ENCODE peak calls at places on chromosome 2, in four cellular contexts. X is aorta, G is psoas muscle, T is left ventricle myocardium inferior. K is an unnamed sample.

GRCh38 chr2:219523031-219523671 is 8.9 kb downstream of the ASIC4 start:
- DNase-seq in X (no peak), G (no peak), T (no peak), K (no peak)

GRCh38 chr2:235595420-235596010 is 101.7 kb downstream of the AGAP1 start:
- DNase-seq in X (peak; percentile 86), G (peak; percentile 68), T (peak; percentile 73), K (peak; percentile 89)

GRCh38 chr2:46101557-46102220 is 195.5 kb upstream of the EPAS1 start:
- DNase-seq in X (no peak), G (no peak), T (no peak), K (no peak)

GRCh38 chr2:112843836-112844235 is 7.3 kb upstream of the IL1B start:
- DNase-seq in X (no peak), G (no peak), T (no peak), K (no peak)

GRCh38 chr2:65085148-65085547 is 28.9 kb downstream of the CEP68 start:
- DNase-seq in X (no peak), G (no peak), T (no peak), K (no peak)

GRCh38 chr2:134375935-134376334 is 122.1 kb downstream of the MGAT5 start:
- DNase-seq in X (no peak), G (no peak), T (no peak), K (no peak)

GRCh38 chr2:230797515-230798495 is 66.9 kb upstream of the ITM2C start:
- DNase-seq in X (no peak), G (no peak), T (no peak), K (no peak)

GRCh38 chr2:67260348-67261277 is 136.5 kb upstream of the ETAA1 start:
- DNase-seq in X (peak; percentile 91), G (peak; percentile 52), T (peak; percentile 65), K (peak; percentile 88)

GRCh38 chr2:25851740-25852503 is 26.4 kb downstream of the ASXL2 start:
- DNase-seq in X (no peak), G (no peak), T (no peak), K (no peak)

GRCh38 chr2:48315847-48316194 is 214.1 kb upstream of the STON1 start:
- DNase-seq in X (no peak), G (no peak), T (no peak), K (no peak)

GRCh38 chr2:33342171-33342570 is 134.3 kb upstream of the RASGRP3 start:
- DNase-seq in X (no peak), G (no peak), T (no peak), K (no peak)

GRCh38 chr2:71950256-71951066 is 197.2 kb downstream of the CYP26B1 start:
- DNase-seq in X (peak; percentile 84), G (peak; percentile 85), T (peak; percentile 80), K (peak; percentile 86)

GRCh38 chr2:151153601-151154000 is 108.1 kb downstream of the RBM43 start:
- DNase-seq in X (no peak), G (no peak), T (no peak), K (no peak)

GRCh38 chr2:182522930-182523541 is 96.2 kb upstream of the PDE1A start:
- DNase-seq in X (no peak), G (no peak), T (no peak), K (no peak)

GRCh38 chr2:12036640-12036983 is 290.2 kb downstream of the LPIN1 start:
- DNase-seq in X (no peak), G (no peak), T (no peak), K (no peak)

GRCh38 chr2:27298391-27299080 is 9.7 kb downstream of the UCN start:
- DNase-seq in X (no peak), G (no peak), T (no peak), K (no peak)

GRCh38 chr2:21220930-21221329 is 97.2 kb downstream of the TDRD15 start:
- DNase-seq in X (peak; percentile 51), G (no peak), T (no peak), K (no peak)

GRCh38 chr2:176115883-176116813 is at the start of gene HOXD10:
- DNase-seq in X (peak; percentile 89), G (no peak), T (no peak), K (no peak)

GRCh38 chr2:174066871-174067270 is 101.7 kb upstream of the SP3 start:
- DNase-seq in X (no peak), G (no peak), T (no peak), K (no peak)

GRCh38 chr2:235711527-235711926 is 217.7 kb downstream of the AGAP1 start:
- DNase-seq in X (no peak), G (no peak), T (no peak), K (no peak)

GRCh38 chr2:189109921-189110397 is 69.6 kb downstream of the COL5A2 start:
- DNase-seq in X (no peak), G (no peak), T (no peak), K (peak; percentile 18)
- H3K27ac ChIP-seq in X (no peak overlapping the region), G (no peak overlapping the region), T (no peak overlapping the region), K (no peak overlapping the region)

GRCh38 chr2:148651972-148652371 is 7.4 kb downstream of the EPC2 start:
- DNase-seq in X (no peak), G (no peak), T (no peak), K (no peak)
- H3K4me3 ChIP-seq in X (no peak overlapping the region), G (no peak overlapping the region), T (no peak overlapping the region), K (no peak overlapping the region)

GRCh38 chr2:148549001-148549400 is 95.5 kb upstream of the EPC2 start:
- DNase-seq in X (no peak), G (no peak), T (no peak), K (no peak)

GRCh38 chr2:148555622-148556294 is 88.8 kb upstream of the EPC2 start:
- DNase-seq in X (no peak), G (no peak), T (no peak), K (no peak)

GRCh38 chr2:148553332-148553887 is 91.1 kb upstream of the EPC2 start:
- DNase-seq in X (no peak), G (no peak), T (no peak), K (no peak)

GRCh38 chr2:148554459-148555247 is 89.9 kb upstream of the EPC2 start:
- DNase-seq in X (no peak), G (no peak), T (no peak), K (no peak)

DNA sequence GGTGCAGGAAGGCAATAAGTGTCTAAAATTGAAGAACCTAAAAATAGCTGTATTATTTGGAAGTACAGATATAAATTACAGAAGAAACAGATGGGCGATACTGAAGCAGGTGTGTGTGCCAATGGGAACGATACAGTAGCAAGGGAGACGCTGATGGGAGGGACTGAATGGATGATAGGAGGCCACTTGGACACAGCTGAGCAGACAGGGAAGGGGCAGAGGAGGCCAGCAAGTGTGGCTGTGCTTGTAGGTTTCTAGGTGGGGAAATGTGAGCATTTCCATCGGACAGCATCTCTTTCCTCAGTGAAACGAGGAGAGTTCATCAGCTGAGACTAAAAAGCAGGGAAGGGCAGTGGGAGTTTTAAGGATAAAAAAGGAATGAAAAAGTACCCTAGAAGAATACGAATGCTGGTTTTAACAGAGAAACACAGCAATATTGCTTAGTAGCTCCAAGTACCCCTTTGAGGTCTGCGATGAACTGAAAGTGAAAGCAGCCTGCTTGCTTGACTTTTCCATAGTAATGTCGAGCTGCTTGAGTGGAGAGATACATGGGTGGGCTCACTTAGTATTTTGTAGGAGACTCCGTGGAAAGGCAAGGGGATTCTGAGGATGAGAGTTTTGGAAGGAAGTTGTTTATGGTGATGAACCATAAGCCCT is 91.7 kb upstream of the EPC2 start:
- DNase-seq in X (no peak), G (no peak), T (no peak), K (no peak)
- H3K27ac ChIP-seq in X (no peak overlapping the region), G (no peak overlapping the region), T (no peak overlapping the region), K (no peak overlapping the region)

GRCh38 chr2:160392201-160392600 is 101.4 kb downstream of the RBMS1 start:
- DNase-seq in X (no peak), G (no peak), T (no peak), K (no peak)

GRCh38 chr2:160397530-160397865 is 96.1 kb downstream of the RBMS1 start:
- DNase-seq in X (no peak), G (no peak), T (no peak), K (no peak)

GRCh38 chr2:160390544-160391258 is 102.9 kb downstream of the RBMS1 start:
- DNase-seq in X (no peak), G (no peak), T (no peak), K (no peak)

GRCh38 chr2:160389875-160390274 is 103.7 kb downstream of the RBMS1 start:
- DNase-seq in X (no peak), G (no peak), T (no peak), K (no peak)

GRCh38 chr2:160394153-160394552 is 99.5 kb downstream of the RBMS1 start:
- DNase-seq in X (no peak), G (no peak), T (no peak), K (no peak)
- H3K4me3 ChIP-seq in X (no peak overlapping the region), G (no peak overlapping the region), T (no peak overlapping the region), K (no peak overlapping the region)

GRCh38 chr2:15693382-15693781 is 101.7 kb downstream of the DDX1 start:
- DNase-seq in X (no peak), G (no peak), T (no peak), K (no peak)
- H3K27ac ChIP-seq in X (no peak overlapping the region), G (no peak overlapping the region), T (no peak overlapping the region), K (no peak overlapping the region)

DNA sequence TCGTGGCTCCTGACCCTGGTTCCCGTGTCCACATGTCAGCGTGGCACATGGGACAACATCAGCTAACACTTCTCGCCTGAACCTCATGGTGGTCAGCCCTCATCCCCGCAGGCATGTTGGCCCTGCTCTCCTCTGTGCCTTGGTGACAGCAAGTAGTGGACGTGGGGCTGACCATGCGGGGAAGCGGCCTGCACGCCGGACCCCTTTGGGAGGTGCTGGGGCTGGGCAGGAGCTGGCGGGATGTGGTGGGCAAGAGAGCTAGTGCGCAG is 249.5 kb downstream of the TWIST2 start:
- DNase-seq in X (no peak), G (no peak), T (no peak), K (no peak)
- H3K4me3 ChIP-seq in X (no peak overlapping the region), G (no peak overlapping the region), T (no peak overlapping the region), K (no peak overlapping the region)

GRCh38 chr2:186780701-186781316 is 68.2 kb downstream of the ZSWIM2 start:
- DNase-seq in X (no peak), G (no peak), T (no peak), K (no peak)
- H3K27ac ChIP-seq in X (no peak overlapping the region), G (no peak overlapping the region), T (no peak overlapping the region), K (no peak overlapping the region)

GRCh38 chr2:161424179-161424763 is 8.2 kb downstream of the TBR1 start:
- DNase-seq in X (no peak), G (no peak), T (no peak), K (no peak)
- H3K4me3 ChIP-seq in X (no peak overlapping the region), G (peak overlapping the region; percentile 49), T (peak overlapping the region; percentile 57), K (peak overlapping the region; percentile 50)